ENCODE peak calls at places on chromosomes 6 and 20, in seven cellular contexts. W is IMR-90, Z is neuronal stem cell, F is H9, B is H1, U is mesenchymal stem cell, E is mesendoderm. O is an unnamed sample.

GRCh38 chr6:41325446-41326066 is 9.9 kb upstream of the NCR2 start:
- DNase-seq in W (no peak), E (no peak), Z (no peak), B (no peak), F (no peak), U (no peak), O (no peak)

GRCh38 chr6:170277893-170278742 is 12.8 kb downstream of the DLL1 start:
- DNase-seq in U (no peak), E (peak), F (no peak), B (no peak), Z (no peak), W (no peak), O (no peak)

GRCh38 chr6:68651018-68651985 is 16.2 kb downstream of the ADGRB3 start:
- DNase-seq in F (no peak), E (no peak), B (no peak), Z (no peak), U (peak), W (no peak), O (no peak)

GRCh38 chr20:56592817-56593216 is 36.3 kb upstream of the TFAP2C start:
- DNase-seq in B (no peak), U (no peak), W (no peak), F (no peak), Z (no peak), E (peak), O (peak)

GRCh38 chr6:37602360-37602759 is 95.3 kb downstream of the MDGA1 start:
- DNase-seq in U (no peak), W (peak), E (no peak), Z (no peak), B (no peak), F (no peak), O (no peak)

GRCh38 chr6:1296542-1296941 is 15.4 kb upstream of the FOXQ1 start:
- DNase-seq in W (peak), Z (no peak), F (no peak), U (peak), E (no peak), B (no peak), O (no peak)

GRCh38 chr6:166952122-166952521 is 4.2 kb downstream of the RNASET2 start:
- DNase-seq in F (no peak), E (no peak), W (no peak), U (no peak), B (no peak), Z (no peak), O (no peak)

GRCh38 chr20:8393356-8393755 is 261.3 kb downstream of the PLCB1 start:
- DNase-seq in B (no peak), U (no peak), Z (no peak), E (no peak), F (no peak), W (no peak), O (no peak)

GRCh38 chr6:79946773-79947190 is 571 bp downstream of the ELOVL4 start:
- DNase-seq in B (no peak), F (peak), U (peak), W (peak), Z (peak), E (peak), O (peak)

GRCh38 chr20:62359491-62360121 is 7.5 kb downstream of the LAMA5 start:
- DNase-seq in U (peak), Z (no peak), E (no peak), W (no peak), F (peak), B (no peak), O (no peak)

GRCh38 chr6:113017316-113017715 is 670.2 kb downstream of the RFPL4B start:
- DNase-seq in U (no peak), B (no peak), W (no peak), E (no peak), Z (no peak), F (no peak), O (no peak)

GRCh38 chr20:5400164-5400762 is 83.5 kb upstream of the PROKR2 start:
- DNase-seq in Z (peak), W (peak), B (no peak), F (no peak), U (peak), E (peak), O (peak)

GRCh38 chr20:5401277-5401676 is 84.5 kb upstream of the PROKR2 start:
- DNase-seq in E (no peak), B (no peak), U (no peak), F (no peak), Z (no peak), W (no peak), O (no peak)

GRCh38 chr20:5393218-5393870 is 76.6 kb upstream of the PROKR2 start:
- DNase-seq in F (no peak), U (no peak), Z (peak), E (peak), W (no peak), B (no peak), O (no peak)

GRCh38 chr20:5395932-5396727 is 79.4 kb upstream of the PROKR2 start:
- DNase-seq in B (no peak), F (no peak), W (no peak), E (no peak), U (no peak), Z (no peak), O (no peak)

GRCh38 chr20:5397418-5397817 is 80.7 kb upstream of the PROKR2 start:
- DNase-seq in F (no peak), W (no peak), U (no peak), E (no peak), B (no peak), Z (no peak), O (no peak)
- H2BK120ac ChIP-seq in F (no peak), W (no peak), U (no peak), E (no peak), B (no peak), Z (no peak), O (no peak)

GRCh38 chr20:50320910-50321796 is 130.5 kb downstream of the CEBPB start:
- DNase-seq in W (peak), U (peak), Z (peak), F (peak), B (peak), E (peak), O (peak)

GRCh38 chr20:50323209-50323608 is 132.6 kb downstream of the CEBPB start:
- DNase-seq in U (peak), F (no peak), B (no peak), Z (no peak), E (no peak), W (no peak), O (no peak)

GRCh38 chr20:50322703-50323131 is 132.1 kb downstream of the CEBPB start:
- DNase-seq in E (no peak), Z (no peak), U (no peak), F (no peak), W (no peak), B (no peak), O (no peak)

GRCh38 chr20:50320005-50320909 is 129.6 kb downstream of the CEBPB start:
- DNase-seq in U (no peak), F (no peak), B (no peak), E (peak), W (no peak), Z (no peak), O (no peak)

DNA sequence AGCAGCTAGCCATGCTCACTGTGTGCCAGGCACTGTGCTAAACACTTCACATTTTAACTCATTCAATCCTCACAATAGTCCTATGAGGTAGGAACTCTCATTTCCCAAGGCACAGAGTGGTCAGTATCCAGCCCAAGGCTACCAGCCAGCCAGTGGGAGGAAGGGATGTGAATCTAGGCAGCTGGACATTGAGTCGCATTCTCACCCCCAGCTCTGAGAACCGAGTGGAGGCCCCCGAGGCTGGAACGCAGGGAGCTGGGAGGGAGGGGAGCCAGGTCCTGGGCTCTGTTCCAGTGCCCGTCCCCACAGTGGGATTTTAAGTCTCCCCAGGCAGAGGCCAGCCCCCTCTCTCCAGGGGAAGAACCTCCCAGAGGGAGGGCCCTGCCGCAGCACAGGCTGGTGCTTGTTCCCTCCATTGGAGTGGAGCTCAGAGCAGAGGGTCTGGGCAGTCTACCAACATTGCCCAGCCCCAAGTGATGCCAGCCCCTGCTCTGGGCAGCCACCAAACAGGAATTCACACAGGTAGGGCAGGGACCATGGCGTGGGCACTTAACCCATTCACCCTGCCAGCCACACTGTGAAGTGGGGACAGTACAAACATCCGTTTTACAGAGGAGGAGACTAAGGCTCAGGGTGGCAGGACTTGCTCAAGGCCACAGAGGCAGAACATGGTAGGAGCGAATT is 131.3 kb downstream of the CEBPB start:
- DNase-seq in B (no peak), U (peak), Z (no peak), F (no peak), W (peak), E (no peak), O (no peak)
- H2BK120ac ChIP-seq in B (peak), U (peak), Z (peak), F (no peak), W (peak), E (no peak), O (peak)

GRCh38 chr6:138978229-138978628 is 9.8 kb downstream of the REPS1 start:
- DNase-seq in W (no peak), E (no peak), F (no peak), Z (no peak), U (no peak), B (no peak), O (no peak)

GRCh38 chr6:138977242-138977641 is 10.8 kb downstream of the REPS1 start:
- DNase-seq in E (no peak), F (no peak), W (no peak), U (no peak), B (no peak), Z (no peak), O (peak)

GRCh38 chr6:138975815-138976214 is 12.2 kb downstream of the REPS1 start:
- DNase-seq in B (no peak), U (no peak), W (no peak), E (no peak), Z (no peak), F (no peak), O (no peak)

GRCh38 chr6:138979365-138979764 is 8.7 kb downstream of the REPS1 start:
- DNase-seq in F (no peak), E (no peak), W (peak), Z (no peak), B (no peak), U (no peak), O (peak)

DNA sequence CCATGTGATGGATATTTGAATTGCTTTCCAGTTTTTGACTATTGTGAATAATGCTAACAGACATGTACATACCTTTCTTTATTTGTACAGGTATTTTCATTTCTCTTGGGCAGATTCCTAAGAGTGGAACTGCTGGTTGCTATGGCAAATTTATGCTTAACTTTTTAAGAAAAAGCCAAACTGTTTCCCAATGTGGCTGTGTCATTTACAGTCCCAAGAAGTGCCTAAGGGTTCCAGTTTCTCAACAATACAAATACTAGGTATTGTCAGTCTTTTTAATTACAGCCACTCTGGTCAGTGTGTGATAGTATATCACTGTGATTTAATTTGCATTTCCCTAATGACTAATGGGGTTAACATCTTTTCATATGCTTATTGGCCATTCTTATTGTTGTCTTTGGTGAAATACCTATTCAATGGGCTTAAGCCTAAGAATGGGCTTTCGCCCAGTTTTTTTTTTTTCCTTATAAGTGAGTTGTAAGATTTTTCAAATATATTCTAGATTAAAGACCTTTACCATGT is 10.3 kb downstream of the REPS1 start:
- DNase-seq in Z (no peak), U (no peak), E (no peak), B (no peak), F (no peak), W (no peak), O (peak)
- H2BK120ac ChIP-seq in Z (no peak), U (no peak), E (no peak), B (no peak), F (no peak), W (no peak), O (no peak)

GRCh38 chr6:74733830-74734591 is 471.8 kb downstream of the COL12A1 start:
- DNase-seq in F (no peak), B (no peak), U (peak), Z (no peak), W (no peak), E (no peak), O (no peak)

GRCh38 chr6:74731921-74732320 is 473.9 kb downstream of the COL12A1 start:
- DNase-seq in E (peak), U (peak), W (peak), F (no peak), B (no peak), Z (no peak), O (no peak)

GRCh38 chr6:74735304-74735703 is 470.5 kb downstream of the COL12A1 start:
- DNase-seq in B (no peak), W (peak), E (no peak), U (peak), F (no peak), Z (no peak), O (peak)

GRCh38 chr6:74734901-74735300 is 471.0 kb downstream of the COL12A1 start:
- DNase-seq in B (no peak), U (no peak), F (no peak), W (no peak), E (no peak), Z (no peak), O (no peak)

DNA sequence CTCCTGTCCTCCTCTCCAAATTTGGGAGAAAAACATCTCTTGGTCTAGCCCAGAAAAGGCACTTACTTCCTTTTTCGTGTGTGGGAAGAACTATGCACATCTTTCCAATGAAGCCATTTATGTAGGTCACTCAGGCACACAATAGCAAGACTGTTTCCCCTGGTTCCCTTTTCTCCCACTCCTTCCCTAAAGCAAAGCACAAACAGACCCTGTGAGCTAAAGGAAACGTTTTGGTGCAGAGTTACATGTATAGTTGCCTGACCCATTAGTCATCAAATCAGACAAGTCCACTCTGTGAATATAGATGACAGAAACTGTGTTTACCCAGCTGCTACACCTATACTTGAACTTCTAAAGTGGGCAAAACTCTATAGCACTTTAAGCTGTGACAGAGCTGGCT is 474.6 kb downstream of the COL12A1 start:
- DNase-seq in W (peak), E (no peak), B (no peak), F (no peak), U (peak), Z (no peak), O (no peak)
- H2BK120ac ChIP-seq in W (peak), E (no peak), B (no peak), F (no peak), U (no peak), Z (no peak), O (no peak)

DNA sequence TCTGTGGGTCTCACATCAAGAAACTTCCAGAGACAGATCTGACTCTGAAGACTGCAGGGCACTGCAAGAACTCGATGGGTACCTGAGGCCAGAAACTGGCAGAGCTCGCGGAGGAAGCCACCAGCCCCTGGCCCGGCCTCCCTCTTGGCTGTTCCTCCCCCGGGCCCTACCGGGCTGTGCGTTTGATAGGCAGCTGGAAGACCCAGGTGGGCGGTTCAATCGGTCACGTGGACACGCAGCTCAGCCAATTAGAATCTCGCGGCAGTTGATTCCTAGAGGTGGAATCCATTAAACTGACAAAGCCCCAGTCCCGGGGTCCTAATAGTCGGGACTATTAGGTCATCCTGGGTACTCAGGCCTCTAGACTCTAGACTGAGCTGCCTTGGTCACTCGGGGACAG is 154.2 kb upstream of the PROKR2 start:
- DNase-seq in F (no peak), E (no peak), U (no peak), Z (no peak), B (no peak), W (no peak), O (no peak)
- H2BK120ac ChIP-seq in F (no peak), E (no peak), U (no peak), Z (no peak), B (no peak), W (no peak), O (no peak)